ENCODE peak calls at places on chromosomes 2 and 18, in ten cellular contexts. K is esophagus muscularis mucosa, C is breast epithelium, J is upper lobe of left lung, I is transverse colon, O is stomach, D is spleen, L is SK-N-SH, X is sigmoid colon, T is endothelial cell of umbilical vein. U is an unnamed sample. For H3K9me3, the result is how much of the 10 kb centered on the place peaks cover.

GRCh38 chr2:1509271-1509995 is 96.2 kb downstream of the TPO start:
- DNase-seq in K (no peak), C (peak), J (no peak), I (peak), O (no peak), D (no peak), L (no peak), X (peak), T (no peak), U (peak)

GRCh38 chr2:216205486-216205885 is 96.3 kb downstream of the XRCC5 start:
- DNase-seq in K (no peak), C (no peak), J (no peak), I (no peak), O (no peak), D (no peak), L (no peak), X (no peak), T (no peak), U (no peak)

GRCh38 chr2:68371138-68371537 is 6.1 kb downstream of the PLEK start:
- DNase-seq in K (no peak), C (no peak), J (no peak), I (no peak), O (no peak), D (no peak), L (no peak), X (no peak), T (no peak), U (no peak)

GRCh38 chr2:20448246-20449046 is 1.6 kb downstream of the RHOB start:
- DNase-seq in K (no peak), C (no peak), J (peak), I (no peak), O (peak), D (peak), L (no peak), X (peak), T (no peak), U (peak)

GRCh38 chr2:69975853-69976462 is 14.5 kb upstream of the ASPRV1 start:
- DNase-seq in K (no peak), C (no peak), J (no peak), I (no peak), O (peak), D (peak), L (no peak), X (peak), T (no peak), U (no peak)

GRCh38 chr18:50879302-50880107 is 587 bp downstream of the ME2 start:
- DNase-seq in K (no peak), C (no peak), J (no peak), I (peak), O (peak), D (no peak), L (no peak), X (no peak), T (peak), U (no peak)

GRCh38 chr18:44771957-44772917 is 91.5 kb downstream of the SETBP1 start:
- DNase-seq in K (no peak), C (no peak), J (no peak), I (peak), O (peak), D (no peak), L (no peak), X (peak), T (no peak), U (no peak)

GRCh38 chr18:23626451-23627279 is 36.0 kb downstream of the ANKRD29 start:
- DNase-seq in K (no peak), C (no peak), J (no peak), I (no peak), O (no peak), D (no peak), L (no peak), X (no peak), T (peak), U (no peak)

GRCh38 chr2:29802976-29803375 is 118.4 kb downstream of the ALK start:
- DNase-seq in K (no peak), C (no peak), J (no peak), I (no peak), O (no peak), D (no peak), L (no peak), X (no peak), T (no peak), U (no peak)

GRCh38 chr18:54382733-54383252 is 25.1 kb downstream of the C18orf54 start:
- DNase-seq in K (no peak), C (no peak), J (no peak), I (no peak), O (no peak), D (no peak), L (no peak), X (no peak), T (no peak), U (no peak)

GRCh38 chr2:30372836-30373235 is 74.2 kb upstream of the LCLAT1 start:
- DNase-seq in K (no peak), C (no peak), J (no peak), I (no peak), O (no peak), D (no peak), L (no peak), X (no peak), T (no peak), U (no peak)

GRCh38 chr18:36711014-36711725 is 117.6 kb downstream of the TPGS2 start:
- DNase-seq in K (no peak), C (no peak), J (no peak), I (no peak), O (no peak), D (no peak), L (no peak), X (no peak), T (no peak), U (no peak)

GRCh38 chr2:20156826-20157605 is 67.9 kb downstream of the SDC1 start:
- DNase-seq in K (no peak), C (no peak), J (no peak), I (peak), O (no peak), D (no peak), L (no peak), X (no peak), T (no peak), U (peak)

GRCh38 chr2:201966691-201967388 is 66.8 kb upstream of the FZD7 start:
- DNase-seq in K (no peak), C (no peak), J (no peak), I (no peak), O (no peak), D (no peak), L (peak), X (no peak), T (no peak), U (no peak)

GRCh38 chr2:186641132-186641806 is 51.4 kb downstream of the ITGAV start:
- DNase-seq in K (no peak), C (no peak), J (no peak), I (no peak), O (no peak), D (no peak), L (no peak), X (no peak), T (no peak), U (no peak)

GRCh38 chr2:98164256-98164655 is 77.3 kb downstream of the VWA3B start:
- DNase-seq in K (no peak), C (no peak), J (no peak), I (no peak), O (no peak), D (no peak), L (no peak), X (no peak), T (no peak), U (no peak)

GRCh38 chr2:227456772-227457171 is 15.2 kb upstream of the AGFG1 start:
- DNase-seq in K (peak), C (no peak), J (no peak), I (no peak), O (no peak), D (no peak), L (no peak), X (no peak), T (no peak), U (no peak)

GRCh38 chr18:3015203-3015590 is 2.3 kb upstream of the LPIN2 start:
- DNase-seq in K (no peak), C (no peak), J (no peak), I (no peak), O (no peak), D (no peak), L (no peak), X (no peak), T (peak), U (peak)

GRCh38 chr2:100801402-100801801 is 18.5 kb upstream of the NPAS2 start:
- DNase-seq in K (no peak), C (no peak), J (no peak), I (no peak), O (no peak), D (no peak), L (no peak), X (no peak), T (no peak), U (no peak)

GRCh38 chr2:191148766-191149165 is 2.0 kb downstream of the STAT4 start:
- DNase-seq in K (no peak), C (no peak), J (no peak), I (no peak), O (no peak), D (no peak), L (no peak), X (no peak), T (no peak), U (no peak)

GRCh38 chr2:18742382-18742781 is 153.0 kb upstream of the NT5C1B start:
- DNase-seq in K (no peak), C (no peak), J (no peak), I (no peak), O (no peak), D (no peak), L (peak), X (no peak), T (no peak), U (no peak)

GRCh38 chr2:232519581-232519980 is 607 bp upstream of the PRSS56 start:
- DNase-seq in K (no peak), C (no peak), J (no peak), I (no peak), O (no peak), D (no peak), L (no peak), X (no peak), T (no peak), U (no peak)

GRCh38 chr2:83531211-83531610 is 927.9 kb downstream of the SUCLG1 start:
- DNase-seq in K (no peak), C (no peak), J (no peak), I (no peak), O (no peak), D (no peak), L (no peak), X (no peak), T (no peak), U (no peak)

GRCh38 chr2:202165945-202166344 is 72.5 kb downstream of the SUMO1 start:
- DNase-seq in K (no peak), C (no peak), J (no peak), I (no peak), O (no peak), D (no peak), L (no peak), X (no peak), T (no peak), U (no peak)

GRCh38 chr18:80108122-80108536 is 933 bp upstream of the ADNP2 start:
- DNase-seq in K (peak), C (no peak), J (peak), I (no peak), O (no peak), D (peak), L (no peak), X (no peak), T (no peak), U (no peak)

GRCh38 chr2:174166261-174166660 is 82.1 kb downstream of the OLA1 start:
- DNase-seq in K (no peak), C (no peak), J (no peak), I (no peak), O (no peak), D (no peak), L (no peak), X (no peak), T (no peak), U (no peak)
- TF ChIP-seq POLR2AphosphoS5 in K (no peak), C (no peak), J (no peak), I (no peak), O (no peak), D (no peak), L (no peak), X (no peak), T (no peak), U (no peak)

GRCh38 chr18:22020127-22020866 is 149.1 kb upstream of the GATA6 start:
- DNase-seq in K (no peak), C (no peak), J (no peak), I (peak), O (peak), D (no peak), L (no peak), X (no peak), T (no peak), U (no peak)

GRCh38 chr18:22020867-22021370 is 148.5 kb upstream of the GATA6 start:
- DNase-seq in K (no peak), C (no peak), J (no peak), I (no peak), O (no peak), D (no peak), L (no peak), X (no peak), T (no peak), U (no peak)

GRCh38 chr18:22019193-22019592 is 150.2 kb upstream of the GATA6 start:
- DNase-seq in K (no peak), C (no peak), J (no peak), I (no peak), O (no peak), D (no peak), L (no peak), X (no peak), T (no peak), U (no peak)

GRCh38 chr18:22024924-22025323 is 144.5 kb upstream of the GATA6 start:
- DNase-seq in K (no peak), C (no peak), J (no peak), I (no peak), O (no peak), D (no peak), L (no peak), X (no peak), T (no peak), U (no peak)

GRCh38 chr18:22021701-22022100 is 147.7 kb upstream of the GATA6 start:
- DNase-seq in K (no peak), C (no peak), J (peak), I (peak), O (peak), D (no peak), L (no peak), X (no peak), T (no peak), U (no peak)
- H3K4me3 ChIP-seq in K (no peak), C (no peak), J (no peak), I (no peak), O (no peak), D (no peak), L (no peak), X (no peak), T (no peak), U (no peak)

GRCh38 chr2:22261165-22261564 is 1123.8 kb upstream of the KLHL29 start:
- DNase-seq in K (no peak), C (no peak), J (no peak), I (no peak), O (no peak), D (no peak), L (no peak), X (no peak), T (no peak), U (no peak)
- H3K9me3 ChIP-seq in K (under half), C (under half), J (under half), I (under half), O (under half), D (under half), L (under half), X (under half), T (under half), U (under half)

GRCh38 chr2:24950100-24950499 is 21.7 kb downstream of the DNAJC27 start:
- DNase-seq in K (no peak), C (no peak), J (no peak), I (no peak), O (no peak), D (no peak), L (no peak), X (no peak), T (no peak), U (no peak)
- TF ChIP-seq POLR2AphosphoS5 in K (no peak), C (no peak), J (no peak), I (no peak), O (no peak), D (no peak), L (no peak), X (no peak), T (no peak), U (no peak)

GRCh38 chr2:196725218-196725617 is 74.3 kb downstream of the GTF3C3 start:
- DNase-seq in K (no peak), C (no peak), J (no peak), I (no peak), O (no peak), D (no peak), L (no peak), X (no peak), T (no peak), U (no peak)

GRCh38 chr2:196718796-196719564 is 79.5 kb downstream of the CCDC150 start:
- DNase-seq in K (no peak), C (no peak), J (peak), I (no peak), O (no peak), D (no peak), L (peak), X (no peak), T (no peak), U (no peak)

GRCh38 chr2:196718394-196718793 is 78.9 kb downstream of the CCDC150 start:
- DNase-seq in K (no peak), C (no peak), J (no peak), I (no peak), O (no peak), D (no peak), L (no peak), X (no peak), T (no peak), U (no peak)

GRCh38 chr2:196719565-196719872 is 80.0 kb downstream of the GTF3C3 start:
- DNase-seq in K (no peak), C (no peak), J (no peak), I (no peak), O (no peak), D (no peak), L (no peak), X (no peak), T (no peak), U (no peak)
- H3K4me3 ChIP-seq in K (no peak), C (no peak), J (no peak), I (no peak), O (no peak), D (no peak), L (no peak), X (no peak), T (no peak), U (no peak)

U was measured in suprapubic skin.